ENCODE peak calls at places on chromosomes 12 and 14, in seven cellular contexts. One of them, this sample, is unnamed.
A peak's percentile ranks its signal among the peaks of the same experiment; 100 is the strongest.

GRCh38 chr12:120119395-120119973 is 2.9 kb upstream of the RAB35 start:
- DNase-seq in activated effector memory CD4-positive, alpha-beta T cell treated with anti-CD3 and anti-CD28 coated beads, Interleukin-2, amount 50 U/mL, for 16 hours: peak; percentile 76
- DNase-seq in NCI-H774: no peak
- DNase-seq in activated CD4-positive, alpha-beta T cell treated with anti-CD3 and anti-CD28 coated beads for 1 hour: no peak
- DNase-seq in B cell: no peak
- DNase-seq in activated T-cell treated with anti-CD3 and anti-CD28 coated beads for 1 hour: no peak
- DNase-seq in trophoblast cell: peak; percentile 35
- DNase-seq in this sample: no peak

GRCh38 chr12:57877876-57878275 is 31.3 kb upstream of the CTDSP2 start:
- DNase-seq in activated effector memory CD4-positive, alpha-beta T cell treated with anti-CD3 and anti-CD28 coated beads, Interleukin-2, amount 50 U/mL, for 16 hours: no peak
- DNase-seq in NCI-H774: no peak
- DNase-seq in activated CD4-positive, alpha-beta T cell treated with anti-CD3 and anti-CD28 coated beads for 1 hour: no peak
- DNase-seq in B cell: no peak
- DNase-seq in activated T-cell treated with anti-CD3 and anti-CD28 coated beads for 1 hour: no peak
- DNase-seq in trophoblast cell: no peak
- DNase-seq in this sample: no peak

GRCh38 chr12:132711169-132711843 is 664 bp downstream of the PGAM5 start:
- DNase-seq in activated effector memory CD4-positive, alpha-beta T cell treated with anti-CD3 and anti-CD28 coated beads, Interleukin-2, amount 50 U/mL, for 16 hours: no peak
- DNase-seq in NCI-H774: no peak
- DNase-seq in activated CD4-positive, alpha-beta T cell treated with anti-CD3 and anti-CD28 coated beads for 1 hour: no peak
- DNase-seq in B cell: peak; percentile 28
- DNase-seq in activated T-cell treated with anti-CD3 and anti-CD28 coated beads for 1 hour: no peak
- DNase-seq in trophoblast cell: no peak
- DNase-seq in this sample: no peak

GRCh38 chr12:64480148-64480547 is 28.2 kb downstream of the TBK1 start:
- DNase-seq in activated effector memory CD4-positive, alpha-beta T cell treated with anti-CD3 and anti-CD28 coated beads, Interleukin-2, amount 50 U/mL, for 16 hours: no peak
- DNase-seq in NCI-H774: no peak
- DNase-seq in activated CD4-positive, alpha-beta T cell treated with anti-CD3 and anti-CD28 coated beads for 1 hour: no peak
- DNase-seq in B cell: no peak
- DNase-seq in activated T-cell treated with anti-CD3 and anti-CD28 coated beads for 1 hour: no peak
- DNase-seq in trophoblast cell: no peak
- DNase-seq in this sample: no peak

GRCh38 chr14:85332401-85332800 is 197.5 kb upstream of the FLRT2 start:
- DNase-seq in activated effector memory CD4-positive, alpha-beta T cell treated with anti-CD3 and anti-CD28 coated beads, Interleukin-2, amount 50 U/mL, for 16 hours: no peak
- DNase-seq in NCI-H774: no peak
- DNase-seq in activated CD4-positive, alpha-beta T cell treated with anti-CD3 and anti-CD28 coated beads for 1 hour: no peak
- DNase-seq in B cell: no peak
- DNase-seq in activated T-cell treated with anti-CD3 and anti-CD28 coated beads for 1 hour: no peak
- DNase-seq in trophoblast cell: no peak
- DNase-seq in this sample: no peak

GRCh38 chr14:76958020-76958965 is 70.2 kb downstream of the IRF2BPL start:
- DNase-seq in activated effector memory CD4-positive, alpha-beta T cell treated with anti-CD3 and anti-CD28 coated beads, Interleukin-2, amount 50 U/mL, for 16 hours: no peak
- DNase-seq in NCI-H774: no peak
- DNase-seq in activated CD4-positive, alpha-beta T cell treated with anti-CD3 and anti-CD28 coated beads for 1 hour: no peak
- DNase-seq in B cell: no peak
- DNase-seq in activated T-cell treated with anti-CD3 and anti-CD28 coated beads for 1 hour: no peak
- DNase-seq in trophoblast cell: no peak
- DNase-seq in this sample: no peak

GRCh38 chr14:35808076-35808657 is 928 bp downstream of the RALGAPA1 start:
- DNase-seq in activated effector memory CD4-positive, alpha-beta T cell treated with anti-CD3 and anti-CD28 coated beads, Interleukin-2, amount 50 U/mL, for 16 hours: peak; percentile 74
- DNase-seq in NCI-H774: peak; percentile 9
- DNase-seq in activated CD4-positive, alpha-beta T cell treated with anti-CD3 and anti-CD28 coated beads for 1 hour: no peak
- DNase-seq in B cell: no peak
- DNase-seq in activated T-cell treated with anti-CD3 and anti-CD28 coated beads for 1 hour: no peak
- DNase-seq in trophoblast cell: no peak
- DNase-seq in this sample: no peak

GRCh38 chr14:55698051-55698450 is 118.0 kb downstream of the KTN1 start:
- DNase-seq in activated effector memory CD4-positive, alpha-beta T cell treated with anti-CD3 and anti-CD28 coated beads, Interleukin-2, amount 50 U/mL, for 16 hours: no peak
- DNase-seq in NCI-H774: no peak
- DNase-seq in activated CD4-positive, alpha-beta T cell treated with anti-CD3 and anti-CD28 coated beads for 1 hour: no peak
- DNase-seq in B cell: no peak
- DNase-seq in activated T-cell treated with anti-CD3 and anti-CD28 coated beads for 1 hour: no peak
- DNase-seq in trophoblast cell: no peak
- DNase-seq in this sample: no peak

GRCh38 chr12:94190623-94191022 is 42.2 kb downstream of the PLXNC1 start:
- DNase-seq in activated effector memory CD4-positive, alpha-beta T cell treated with anti-CD3 and anti-CD28 coated beads, Interleukin-2, amount 50 U/mL, for 16 hours: no peak
- DNase-seq in NCI-H774: no peak
- DNase-seq in activated CD4-positive, alpha-beta T cell treated with anti-CD3 and anti-CD28 coated beads for 1 hour: no peak
- DNase-seq in B cell: no peak
- DNase-seq in activated T-cell treated with anti-CD3 and anti-CD28 coated beads for 1 hour: no peak
- DNase-seq in trophoblast cell: peak; percentile 95
- DNase-seq in this sample: no peak

GRCh38 chr12:126219139-126219538 is 1153.9 kb downstream of the AACS start:
- DNase-seq in activated effector memory CD4-positive, alpha-beta T cell treated with anti-CD3 and anti-CD28 coated beads, Interleukin-2, amount 50 U/mL, for 16 hours: no peak
- DNase-seq in NCI-H774: no peak
- DNase-seq in activated CD4-positive, alpha-beta T cell treated with anti-CD3 and anti-CD28 coated beads for 1 hour: no peak
- DNase-seq in B cell: no peak
- DNase-seq in activated T-cell treated with anti-CD3 and anti-CD28 coated beads for 1 hour: no peak
- DNase-seq in trophoblast cell: no peak
- DNase-seq in this sample: no peak

GRCh38 chr14:100733152-100733850 is 6.6 kb downstream of the DLK1 start:
- DNase-seq in activated effector memory CD4-positive, alpha-beta T cell treated with anti-CD3 and anti-CD28 coated beads, Interleukin-2, amount 50 U/mL, for 16 hours: no peak
- DNase-seq in NCI-H774: no peak
- DNase-seq in activated CD4-positive, alpha-beta T cell treated with anti-CD3 and anti-CD28 coated beads for 1 hour: no peak
- DNase-seq in B cell: peak; percentile 19
- DNase-seq in activated T-cell treated with anti-CD3 and anti-CD28 coated beads for 1 hour: no peak
- DNase-seq in trophoblast cell: no peak
- DNase-seq in this sample: no peak

GRCh38 chr14:32331227-32331597 is 2.1 kb downstream of the AKAP6 start:
- DNase-seq in activated effector memory CD4-positive, alpha-beta T cell treated with anti-CD3 and anti-CD28 coated beads, Interleukin-2, amount 50 U/mL, for 16 hours: no peak
- DNase-seq in NCI-H774: peak; percentile 6
- DNase-seq in activated CD4-positive, alpha-beta T cell treated with anti-CD3 and anti-CD28 coated beads for 1 hour: no peak
- DNase-seq in B cell: no peak
- DNase-seq in activated T-cell treated with anti-CD3 and anti-CD28 coated beads for 1 hour: no peak
- DNase-seq in trophoblast cell: no peak
- DNase-seq in this sample: no peak

GRCh38 chr14:105528859-105529505 is 2.6 kb downstream of the TMEM121 start:
- DNase-seq in activated effector memory CD4-positive, alpha-beta T cell treated with anti-CD3 and anti-CD28 coated beads, Interleukin-2, amount 50 U/mL, for 16 hours: peak; percentile 86
- DNase-seq in NCI-H774: no peak
- DNase-seq in activated CD4-positive, alpha-beta T cell treated with anti-CD3 and anti-CD28 coated beads for 1 hour: no peak
- DNase-seq in B cell: no peak
- DNase-seq in activated T-cell treated with anti-CD3 and anti-CD28 coated beads for 1 hour: no peak
- DNase-seq in trophoblast cell: peak; percentile 50
- DNase-seq in this sample: peak; percentile 82

GRCh38 chr14:64244279-64244678 is 49.9 kb downstream of the ESR2 start:
- DNase-seq in activated effector memory CD4-positive, alpha-beta T cell treated with anti-CD3 and anti-CD28 coated beads, Interleukin-2, amount 50 U/mL, for 16 hours: no peak
- DNase-seq in NCI-H774: no peak
- DNase-seq in activated CD4-positive, alpha-beta T cell treated with anti-CD3 and anti-CD28 coated beads for 1 hour: no peak
- DNase-seq in B cell: no peak
- DNase-seq in activated T-cell treated with anti-CD3 and anti-CD28 coated beads for 1 hour: no peak
- DNase-seq in trophoblast cell: no peak
- DNase-seq in this sample: no peak

GRCh38 chr14:32594766-32595165 is 265.7 kb downstream of the AKAP6 start:
- DNase-seq in activated effector memory CD4-positive, alpha-beta T cell treated with anti-CD3 and anti-CD28 coated beads, Interleukin-2, amount 50 U/mL, for 16 hours: no peak
- DNase-seq in NCI-H774: no peak
- DNase-seq in activated CD4-positive, alpha-beta T cell treated with anti-CD3 and anti-CD28 coated beads for 1 hour: no peak
- DNase-seq in B cell: no peak
- DNase-seq in activated T-cell treated with anti-CD3 and anti-CD28 coated beads for 1 hour: no peak
- DNase-seq in trophoblast cell: no peak
- DNase-seq in this sample: no peak

GRCh38 chr12:125403145-125403789 is 338.0 kb downstream of the AACS start:
- DNase-seq in activated effector memory CD4-positive, alpha-beta T cell treated with anti-CD3 and anti-CD28 coated beads, Interleukin-2, amount 50 U/mL, for 16 hours: no peak
- DNase-seq in NCI-H774: peak; percentile 4
- DNase-seq in activated CD4-positive, alpha-beta T cell treated with anti-CD3 and anti-CD28 coated beads for 1 hour: no peak
- DNase-seq in B cell: no peak
- DNase-seq in activated T-cell treated with anti-CD3 and anti-CD28 coated beads for 1 hour: no peak
- DNase-seq in trophoblast cell: no peak
- DNase-seq in this sample: no peak

GRCh38 chr14:101926085-101926484 is 38.3 kb upstream of the DYNC1H1 start:
- DNase-seq in activated effector memory CD4-positive, alpha-beta T cell treated with anti-CD3 and anti-CD28 coated beads, Interleukin-2, amount 50 U/mL, for 16 hours: no peak
- DNase-seq in NCI-H774: no peak
- DNase-seq in activated CD4-positive, alpha-beta T cell treated with anti-CD3 and anti-CD28 coated beads for 1 hour: no peak
- DNase-seq in B cell: no peak
- DNase-seq in activated T-cell treated with anti-CD3 and anti-CD28 coated beads for 1 hour: no peak
- DNase-seq in trophoblast cell: no peak
- DNase-seq in this sample: peak; percentile 41

GRCh38 chr14:21034707-21035106 is at the start of gene RNASE13:
- DNase-seq in activated effector memory CD4-positive, alpha-beta T cell treated with anti-CD3 and anti-CD28 coated beads, Interleukin-2, amount 50 U/mL, for 16 hours: no peak
- DNase-seq in NCI-H774: no peak
- DNase-seq in activated CD4-positive, alpha-beta T cell treated with anti-CD3 and anti-CD28 coated beads for 1 hour: no peak
- DNase-seq in B cell: no peak
- DNase-seq in activated T-cell treated with anti-CD3 and anti-CD28 coated beads for 1 hour: no peak
- DNase-seq in trophoblast cell: no peak
- DNase-seq in this sample: no peak

GRCh38 chr12:64810831-64811230 is 13.6 kb upstream of the TBC1D30 start:
- DNase-seq in activated effector memory CD4-positive, alpha-beta T cell treated with anti-CD3 and anti-CD28 coated beads, Interleukin-2, amount 50 U/mL, for 16 hours: no peak
- DNase-seq in NCI-H774: no peak
- DNase-seq in activated CD4-positive, alpha-beta T cell treated with anti-CD3 and anti-CD28 coated beads for 1 hour: no peak
- DNase-seq in B cell: no peak
- DNase-seq in activated T-cell treated with anti-CD3 and anti-CD28 coated beads for 1 hour: no peak
- DNase-seq in trophoblast cell: no peak
- DNase-seq in this sample: no peak

GRCh38 chr12:1310684-1311083 is 283.7 kb downstream of the FBXL14 start:
- DNase-seq in activated effector memory CD4-positive, alpha-beta T cell treated with anti-CD3 and anti-CD28 coated beads, Interleukin-2, amount 50 U/mL, for 16 hours: no peak
- DNase-seq in NCI-H774: no peak
- DNase-seq in activated CD4-positive, alpha-beta T cell treated with anti-CD3 and anti-CD28 coated beads for 1 hour: no peak
- DNase-seq in B cell: no peak
- DNase-seq in activated T-cell treated with anti-CD3 and anti-CD28 coated beads for 1 hour: no peak
- DNase-seq in trophoblast cell: no peak
- DNase-seq in this sample: no peak

GRCh38 chr14:68670344-68670725 is 122.5 kb downstream of the ZFP36L1 start:
- DNase-seq in activated effector memory CD4-positive, alpha-beta T cell treated with anti-CD3 and anti-CD28 coated beads, Interleukin-2, amount 50 U/mL, for 16 hours: peak; percentile 19
- DNase-seq in NCI-H774: no peak
- DNase-seq in activated CD4-positive, alpha-beta T cell treated with anti-CD3 and anti-CD28 coated beads for 1 hour: no peak
- DNase-seq in B cell: peak; percentile 3
- DNase-seq in activated T-cell treated with anti-CD3 and anti-CD28 coated beads for 1 hour: no peak
- DNase-seq in trophoblast cell: no peak
- DNase-seq in this sample: no peak

GRCh38 chr12:48965447-48965846 is 6.1 kb downstream of the WNT10B start:
- DNase-seq in activated effector memory CD4-positive, alpha-beta T cell treated with anti-CD3 and anti-CD28 coated beads, Interleukin-2, amount 50 U/mL, for 16 hours: no peak
- DNase-seq in NCI-H774: no peak
- DNase-seq in activated CD4-positive, alpha-beta T cell treated with anti-CD3 and anti-CD28 coated beads for 1 hour: no peak
- DNase-seq in B cell: no peak
- DNase-seq in activated T-cell treated with anti-CD3 and anti-CD28 coated beads for 1 hour: no peak
- DNase-seq in trophoblast cell: no peak
- DNase-seq in this sample: no peak

GRCh38 chr12:116524311-116524710 is 34.9 kb upstream of the MAP1LC3B2 start:
- DNase-seq in activated effector memory CD4-positive, alpha-beta T cell treated with anti-CD3 and anti-CD28 coated beads, Interleukin-2, amount 50 U/mL, for 16 hours: no peak
- DNase-seq in NCI-H774: no peak
- DNase-seq in activated CD4-positive, alpha-beta T cell treated with anti-CD3 and anti-CD28 coated beads for 1 hour: no peak
- DNase-seq in B cell: no peak
- DNase-seq in activated T-cell treated with anti-CD3 and anti-CD28 coated beads for 1 hour: no peak
- DNase-seq in trophoblast cell: no peak
- DNase-seq in this sample: peak; percentile 10

GRCh38 chr12:42967850-42968249 is 378.3 kb upstream of the PRICKLE1 start:
- DNase-seq in activated effector memory CD4-positive, alpha-beta T cell treated with anti-CD3 and anti-CD28 coated beads, Interleukin-2, amount 50 U/mL, for 16 hours: no peak
- DNase-seq in NCI-H774: no peak
- DNase-seq in activated CD4-positive, alpha-beta T cell treated with anti-CD3 and anti-CD28 coated beads for 1 hour: no peak
- DNase-seq in B cell: no peak
- DNase-seq in activated T-cell treated with anti-CD3 and anti-CD28 coated beads for 1 hour: no peak
- DNase-seq in trophoblast cell: no peak
- DNase-seq in this sample: no peak

GRCh38 chr12:29707846-29708245 is 75.9 kb downstream of the TMTC1 start:
- DNase-seq in activated effector memory CD4-positive, alpha-beta T cell treated with anti-CD3 and anti-CD28 coated beads, Interleukin-2, amount 50 U/mL, for 16 hours: no peak
- DNase-seq in NCI-H774: no peak
- DNase-seq in activated CD4-positive, alpha-beta T cell treated with anti-CD3 and anti-CD28 coated beads for 1 hour: no peak
- DNase-seq in B cell: no peak
- DNase-seq in activated T-cell treated with anti-CD3 and anti-CD28 coated beads for 1 hour: no peak
- DNase-seq in trophoblast cell: no peak
- DNase-seq in this sample: no peak

GRCh38 chr12:79407671-79408622 is 282.8 kb downstream of the PAWR start:
- DNase-seq in activated effector memory CD4-positive, alpha-beta T cell treated with anti-CD3 and anti-CD28 coated beads, Interleukin-2, amount 50 U/mL, for 16 hours: no peak
- DNase-seq in NCI-H774: no peak
- DNase-seq in activated CD4-positive, alpha-beta T cell treated with anti-CD3 and anti-CD28 coated beads for 1 hour: no peak
- DNase-seq in B cell: peak; percentile 42
- DNase-seq in activated T-cell treated with anti-CD3 and anti-CD28 coated beads for 1 hour: no peak
- DNase-seq in trophoblast cell: peak; percentile 68
- DNase-seq in this sample: no peak

GRCh38 chr12:269216-269615 is 6.6 kb upstream of the SLC6A13 start:
- DNase-seq in activated effector memory CD4-positive, alpha-beta T cell treated with anti-CD3 and anti-CD28 coated beads, Interleukin-2, amount 50 U/mL, for 16 hours: no peak
- DNase-seq in NCI-H774: no peak
- DNase-seq in activated CD4-positive, alpha-beta T cell treated with anti-CD3 and anti-CD28 coated beads for 1 hour: no peak
- DNase-seq in B cell: no peak
- DNase-seq in activated T-cell treated with anti-CD3 and anti-CD28 coated beads for 1 hour: no peak
- DNase-seq in trophoblast cell: no peak
- DNase-seq in this sample: no peak

GRCh38 chr12:90166671-90167070 is 458.0 kb upstream of the ATP2B1 start:
- DNase-seq in activated effector memory CD4-positive, alpha-beta T cell treated with anti-CD3 and anti-CD28 coated beads, Interleukin-2, amount 50 U/mL, for 16 hours: no peak
- DNase-seq in NCI-H774: no peak
- DNase-seq in activated CD4-positive, alpha-beta T cell treated with anti-CD3 and anti-CD28 coated beads for 1 hour: no peak
- DNase-seq in B cell: no peak
- DNase-seq in activated T-cell treated with anti-CD3 and anti-CD28 coated beads for 1 hour: no peak
- DNase-seq in trophoblast cell: peak; percentile 2
- DNase-seq in this sample: no peak

GRCh38 chr14:73462815-73463214 is 4.5 kb upstream of the NUMB start:
- DNase-seq in activated effector memory CD4-positive, alpha-beta T cell treated with anti-CD3 and anti-CD28 coated beads, Interleukin-2, amount 50 U/mL, for 16 hours: no peak
- DNase-seq in NCI-H774: no peak
- DNase-seq in activated CD4-positive, alpha-beta T cell treated with anti-CD3 and anti-CD28 coated beads for 1 hour: no peak
- DNase-seq in B cell: no peak
- DNase-seq in activated T-cell treated with anti-CD3 and anti-CD28 coated beads for 1 hour: no peak
- DNase-seq in trophoblast cell: no peak
- DNase-seq in this sample: no peak